ENCODE peak calls at places on chromosomes 12 and 14, in eight cellular contexts. One of them, this sample, is unnamed.

GRCh38 chr14:102262894-102263462 is 42.0 kb downstream of the MOK start:
- DNase-seq in choroid plexus epithelial cell: no peak
- DNase-seq in effector memory CD4-positive, alpha-beta T cell: no peak
- DNase-seq in endodermal cell: peak
- DNase-seq in neuronal stem cell: peak
- DNase-seq in AG09319: no peak
- DNase-seq in KG1: no peak
- DNase-seq in cardiac muscle cell: peak
- DNase-seq in this sample: peak

GRCh38 chr14:88834883-88835431 is 10.5 kb downstream of the TTC8 start:
- DNase-seq in endodermal cell: no peak
- DNase-seq in cardiac muscle cell: peak
- DNase-seq in choroid plexus epithelial cell: peak
- DNase-seq in KG1: no peak
- DNase-seq in effector memory CD4-positive, alpha-beta T cell: no peak
- DNase-seq in AG09319: no peak
- DNase-seq in neuronal stem cell: no peak
- DNase-seq in this sample: no peak

GRCh38 chr12:12983420-12984035 is 16.5 kb downstream of the HEBP1 start:
- DNase-seq in choroid plexus epithelial cell: peak
- DNase-seq in endodermal cell: no peak
- DNase-seq in neuronal stem cell: no peak
- DNase-seq in effector memory CD4-positive, alpha-beta T cell: no peak
- DNase-seq in cardiac muscle cell: peak
- DNase-seq in KG1: no peak
- DNase-seq in AG09319: peak
- DNase-seq in this sample: peak

GRCh38 chr12:131850856-131851559 is 22.8 kb downstream of the MMP17 start:
- DNase-seq in neuronal stem cell: no peak
- DNase-seq in KG1: no peak
- DNase-seq in endodermal cell: peak
- DNase-seq in AG09319: no peak
- DNase-seq in cardiac muscle cell: no peak
- DNase-seq in choroid plexus epithelial cell: peak
- DNase-seq in effector memory CD4-positive, alpha-beta T cell: no peak
- DNase-seq in this sample: no peak

GRCh38 chr12:71838661-71839060 is 898 bp upstream of the TBC1D15 start:
- DNase-seq in cardiac muscle cell: no peak
- DNase-seq in choroid plexus epithelial cell: no peak
- DNase-seq in AG09319: no peak
- DNase-seq in effector memory CD4-positive, alpha-beta T cell: no peak
- DNase-seq in endodermal cell: no peak
- DNase-seq in KG1: no peak
- DNase-seq in neuronal stem cell: no peak
- DNase-seq in this sample: no peak

GRCh38 chr12:5568325-5568981 is 136.5 kb downstream of the NTF3 start:
- DNase-seq in AG09319: no peak
- DNase-seq in neuronal stem cell: no peak
- DNase-seq in choroid plexus epithelial cell: no peak
- DNase-seq in KG1: no peak
- DNase-seq in effector memory CD4-positive, alpha-beta T cell: no peak
- DNase-seq in cardiac muscle cell: no peak
- DNase-seq in endodermal cell: peak
- DNase-seq in this sample: no peak

GRCh38 chr14:95507174-95507573 is 9.3 kb downstream of the SYNE3 start:
- DNase-seq in AG09319: peak
- DNase-seq in KG1: no peak
- DNase-seq in effector memory CD4-positive, alpha-beta T cell: no peak
- DNase-seq in cardiac muscle cell: peak
- DNase-seq in choroid plexus epithelial cell: peak
- DNase-seq in neuronal stem cell: no peak
- DNase-seq in endodermal cell: no peak
- DNase-seq in this sample: no peak

GRCh38 chr14:35361141-35361480 is 43.4 kb downstream of the NFKBIA start:
- DNase-seq in effector memory CD4-positive, alpha-beta T cell: no peak
- DNase-seq in KG1: no peak
- DNase-seq in AG09319: no peak
- DNase-seq in neuronal stem cell: no peak
- DNase-seq in cardiac muscle cell: no peak
- DNase-seq in choroid plexus epithelial cell: no peak
- DNase-seq in endodermal cell: no peak
- DNase-seq in this sample: no peak

GRCh38 chr14:70789361-70789760 is 20.0 kb downstream of the MAP3K9 start:
- DNase-seq in neuronal stem cell: no peak
- DNase-seq in AG09319: no peak
- DNase-seq in endodermal cell: no peak
- DNase-seq in effector memory CD4-positive, alpha-beta T cell: no peak
- DNase-seq in KG1: no peak
- DNase-seq in cardiac muscle cell: peak
- DNase-seq in choroid plexus epithelial cell: peak
- DNase-seq in this sample: no peak

GRCh38 chr12:23555808-23556207 is 393.7 kb downstream of the SOX5 start:
- DNase-seq in neuronal stem cell: no peak
- DNase-seq in AG09319: no peak
- DNase-seq in effector memory CD4-positive, alpha-beta T cell: no peak
- DNase-seq in cardiac muscle cell: no peak
- DNase-seq in choroid plexus epithelial cell: no peak
- DNase-seq in endodermal cell: no peak
- DNase-seq in KG1: no peak
- DNase-seq in this sample: no peak

GRCh38 chr12:78641837-78642423 is 222.6 kb upstream of the SYT1 start:
- DNase-seq in choroid plexus epithelial cell: peak
- DNase-seq in cardiac muscle cell: peak
- DNase-seq in endodermal cell: no peak
- DNase-seq in effector memory CD4-positive, alpha-beta T cell: no peak
- DNase-seq in KG1: no peak
- DNase-seq in neuronal stem cell: no peak
- DNase-seq in AG09319: no peak
- DNase-seq in this sample: no peak

GRCh38 chr12:95790912-95791849 is 617 bp upstream of the NTN4 start:
- DNase-seq in KG1: peak
- DNase-seq in choroid plexus epithelial cell: no peak
- DNase-seq in effector memory CD4-positive, alpha-beta T cell: peak
- DNase-seq in AG09319: no peak
- DNase-seq in endodermal cell: peak
- DNase-seq in neuronal stem cell: peak
- DNase-seq in cardiac muscle cell: peak
- DNase-seq in this sample: peak

GRCh38 chr14:89719371-89720075 is 235.0 kb downstream of the EFCAB11 start:
- DNase-seq in endodermal cell: no peak
- DNase-seq in neuronal stem cell: no peak
- DNase-seq in effector memory CD4-positive, alpha-beta T cell: no peak
- DNase-seq in choroid plexus epithelial cell: no peak
- DNase-seq in AG09319: no peak
- DNase-seq in KG1: peak
- DNase-seq in cardiac muscle cell: no peak
- DNase-seq in this sample: no peak

GRCh38 chr12:65993173-65993572 is 137.4 kb downstream of the LLPH start:
- DNase-seq in KG1: no peak
- DNase-seq in cardiac muscle cell: peak
- DNase-seq in AG09319: no peak
- DNase-seq in endodermal cell: no peak
- DNase-seq in effector memory CD4-positive, alpha-beta T cell: no peak
- DNase-seq in choroid plexus epithelial cell: no peak
- DNase-seq in neuronal stem cell: no peak
- DNase-seq in this sample: no peak

GRCh38 chr12:75528692-75529091 is 17.3 kb upstream of the KRR1 start:
- DNase-seq in choroid plexus epithelial cell: no peak
- DNase-seq in neuronal stem cell: no peak
- DNase-seq in cardiac muscle cell: no peak
- DNase-seq in KG1: no peak
- DNase-seq in AG09319: no peak
- DNase-seq in effector memory CD4-positive, alpha-beta T cell: no peak
- DNase-seq in endodermal cell: no peak
- DNase-seq in this sample: no peak

GRCh38 chr12:94875525-94875924 is 128.0 kb downstream of the NDUFA12 start:
- DNase-seq in neuronal stem cell: no peak
- DNase-seq in KG1: peak
- DNase-seq in effector memory CD4-positive, alpha-beta T cell: no peak
- DNase-seq in choroid plexus epithelial cell: peak
- DNase-seq in cardiac muscle cell: peak
- DNase-seq in endodermal cell: peak
- DNase-seq in AG09319: no peak
- DNase-seq in this sample: peak

GRCh38 chr12:51692016-51692415 is 101.0 kb downstream of the SCN8A start:
- DNase-seq in effector memory CD4-positive, alpha-beta T cell: no peak
- DNase-seq in KG1: no peak
- DNase-seq in AG09319: no peak
- DNase-seq in endodermal cell: no peak
- DNase-seq in neuronal stem cell: no peak
- DNase-seq in cardiac muscle cell: no peak
- DNase-seq in choroid plexus epithelial cell: no peak
- DNase-seq in this sample: no peak

GRCh38 chr14:98931911-98932310 is 340.1 kb downstream of the BCL11B start:
- DNase-seq in neuronal stem cell: no peak
- DNase-seq in AG09319: no peak
- DNase-seq in cardiac muscle cell: no peak
- DNase-seq in endodermal cell: no peak
- DNase-seq in effector memory CD4-positive, alpha-beta T cell: peak
- DNase-seq in choroid plexus epithelial cell: no peak
- DNase-seq in KG1: no peak
- DNase-seq in this sample: no peak

GRCh38 chr12:52175411-52176350 is 16.1 kb downstream of the KRT80 start:
- DNase-seq in cardiac muscle cell: peak
- DNase-seq in AG09319: no peak
- DNase-seq in KG1: no peak
- DNase-seq in effector memory CD4-positive, alpha-beta T cell: no peak
- DNase-seq in neuronal stem cell: no peak
- DNase-seq in choroid plexus epithelial cell: peak
- DNase-seq in endodermal cell: peak
- DNase-seq in this sample: peak

GRCh38 chr14:73785834-73786631 is 65.6 kb upstream of the PTGR2 start:
- DNase-seq in KG1: peak
- DNase-seq in effector memory CD4-positive, alpha-beta T cell: peak
- DNase-seq in neuronal stem cell: no peak
- DNase-seq in endodermal cell: peak
- DNase-seq in choroid plexus epithelial cell: peak
- DNase-seq in AG09319: peak
- DNase-seq in cardiac muscle cell: peak
- DNase-seq in this sample: peak

GRCh38 chr14:50402965-50403364 is 6.3 kb upstream of the CDKL1 start:
- DNase-seq in AG09319: no peak
- DNase-seq in cardiac muscle cell: no peak
- DNase-seq in effector memory CD4-positive, alpha-beta T cell: no peak
- DNase-seq in endodermal cell: no peak
- DNase-seq in choroid plexus epithelial cell: no peak
- DNase-seq in neuronal stem cell: no peak
- DNase-seq in KG1: no peak
- DNase-seq in this sample: no peak

GRCh38 chr12:121277367-121277744 is 19.2 kb downstream of the CAMKK2 start:
- DNase-seq in AG09319: no peak
- DNase-seq in KG1: no peak
- DNase-seq in neuronal stem cell: no peak
- DNase-seq in cardiac muscle cell: peak
- DNase-seq in effector memory CD4-positive, alpha-beta T cell: no peak
- DNase-seq in endodermal cell: no peak
- DNase-seq in choroid plexus epithelial cell: no peak
- DNase-seq in this sample: no peak

GRCh38 chr12:92943482-92944250 is 14.6 kb upstream of the EEA1 start:
- DNase-seq in AG09319: no peak
- DNase-seq in endodermal cell: no peak
- DNase-seq in cardiac muscle cell: peak
- DNase-seq in neuronal stem cell: no peak
- DNase-seq in KG1: no peak
- DNase-seq in effector memory CD4-positive, alpha-beta T cell: no peak
- DNase-seq in choroid plexus epithelial cell: peak
- DNase-seq in this sample: no peak

GRCh38 chr12:57126061-57126460 is 2.2 kb upstream of the LRP1 start:
- DNase-seq in cardiac muscle cell: no peak
- DNase-seq in AG09319: no peak
- DNase-seq in KG1: no peak
- DNase-seq in effector memory CD4-positive, alpha-beta T cell: no peak
- DNase-seq in choroid plexus epithelial cell: no peak
- DNase-seq in endodermal cell: peak
- DNase-seq in neuronal stem cell: no peak
- DNase-seq in this sample: no peak

GRCh38 chr14:65478596-65478995 is 66.1 kb downstream of the FUT8 start:
- DNase-seq in endodermal cell: no peak
- DNase-seq in neuronal stem cell: no peak
- DNase-seq in AG09319: no peak
- DNase-seq in cardiac muscle cell: peak
- DNase-seq in choroid plexus epithelial cell: peak
- DNase-seq in KG1: no peak
- DNase-seq in effector memory CD4-positive, alpha-beta T cell: no peak
- DNase-seq in this sample: no peak

GRCh38 chr14:24353551-24354529 is 14.0 kb upstream of the RIPK3 start:
- DNase-seq in endodermal cell: peak
- DNase-seq in effector memory CD4-positive, alpha-beta T cell: no peak
- DNase-seq in KG1: no peak
- DNase-seq in AG09319: no peak
- DNase-seq in neuronal stem cell: no peak
- DNase-seq in choroid plexus epithelial cell: peak
- DNase-seq in cardiac muscle cell: peak
- DNase-seq in this sample: no peak

GRCh38 chr12:28424965-28425364 is 234.7 kb downstream of the CCDC91 start:
- DNase-seq in AG09319: no peak
- DNase-seq in endodermal cell: no peak
- DNase-seq in KG1: no peak
- DNase-seq in cardiac muscle cell: peak
- DNase-seq in neuronal stem cell: no peak
- DNase-seq in effector memory CD4-positive, alpha-beta T cell: no peak
- DNase-seq in choroid plexus epithelial cell: peak
- DNase-seq in this sample: no peak

GRCh38 chr12:51430196-51430895 is 5.7 kb downstream of the SLC4A8 start:
- DNase-seq in KG1: no peak
- DNase-seq in cardiac muscle cell: no peak
- DNase-seq in AG09319: no peak
- DNase-seq in choroid plexus epithelial cell: no peak
- DNase-seq in endodermal cell: no peak
- DNase-seq in effector memory CD4-positive, alpha-beta T cell: no peak
- DNase-seq in neuronal stem cell: no peak
- DNase-seq in this sample: peak

GRCh38 chr12:79547735-79548347 is 142.9 kb downstream of the PAWR start:
- DNase-seq in endodermal cell: peak
- DNase-seq in choroid plexus epithelial cell: peak
- DNase-seq in KG1: no peak
- DNase-seq in effector memory CD4-positive, alpha-beta T cell: no peak
- DNase-seq in neuronal stem cell: peak
- DNase-seq in cardiac muscle cell: peak
- DNase-seq in AG09319: peak
- DNase-seq in this sample: peak

GRCh38 chr14:68248481-68249255 is 429.1 kb downstream of the RAD51B start:
- DNase-seq in endodermal cell: peak
- DNase-seq in AG09319: peak
- DNase-seq in effector memory CD4-positive, alpha-beta T cell: no peak
- DNase-seq in choroid plexus epithelial cell: peak
- DNase-seq in neuronal stem cell: peak
- DNase-seq in cardiac muscle cell: peak
- DNase-seq in KG1: peak
- DNase-seq in this sample: peak

GRCh38 chr12:80313184-80313583 is 130.9 kb upstream of the PTPRQ start:
- DNase-seq in choroid plexus epithelial cell: peak
- DNase-seq in AG09319: no peak
- DNase-seq in cardiac muscle cell: peak
- DNase-seq in endodermal cell: no peak
- DNase-seq in neuronal stem cell: no peak
- DNase-seq in effector memory CD4-positive, alpha-beta T cell: no peak
- DNase-seq in KG1: no peak
- DNase-seq in this sample: peak

GRCh38 chr12:64452559-64453329 is 824 bp downstream of the TBK1 start:
- DNase-seq in endodermal cell: no peak
- DNase-seq in AG09319: peak
- DNase-seq in cardiac muscle cell: peak
- DNase-seq in KG1: no peak
- DNase-seq in effector memory CD4-positive, alpha-beta T cell: no peak
- DNase-seq in neuronal stem cell: no peak
- DNase-seq in choroid plexus epithelial cell: peak
- DNase-seq in this sample: peak

GRCh38 chr12:39300799-39301198 is 142.1 kb downstream of the KIF21A start:
- DNase-seq in KG1: no peak
- DNase-seq in cardiac muscle cell: peak
- DNase-seq in endodermal cell: no peak
- DNase-seq in AG09319: no peak
- DNase-seq in effector memory CD4-positive, alpha-beta T cell: no peak
- DNase-seq in choroid plexus epithelial cell: no peak
- DNase-seq in neuronal stem cell: no peak
- DNase-seq in this sample: no peak

GRCh38 chr12:92073123-92073522 is 72.5 kb downstream of the BTG1 start:
- DNase-seq in endodermal cell: no peak
- DNase-seq in KG1: no peak
- DNase-seq in effector memory CD4-positive, alpha-beta T cell: no peak
- DNase-seq in AG09319: no peak
- DNase-seq in cardiac muscle cell: no peak
- DNase-seq in choroid plexus epithelial cell: no peak
- DNase-seq in neuronal stem cell: no peak
- DNase-seq in this sample: no peak